ENCODE peak calls at places on chromosomes 13 and 19, in ten cellular contexts. L is lower leg skin; J is kidney tubule cell; X is activated naive CD8-positive, alpha-beta T cell treated with anti-CD3 and anti-CD28 coated beads, Interleukin-2, amount 50 U/mL, for 24 hours; E is KG1; Z is CD8-positive, alpha-beta T cell; Y is NCI-H2081; C is upper lobe of right lung; F is HEK293T; H is AG04450. O is an unnamed sample.

GRCh38 chr13:51826606-51827005 is 18.4 kb downstream of the TMEM272 start:
- DNase-seq in X (no peak), Y (no peak), L (no peak), H (no peak), F (no peak), E (no peak), Z (no peak), C (no peak), J (no peak), O (no peak)

GRCh38 chr13:47661076-47661475 is 340.0 kb downstream of the SUCLA2 start:
- DNase-seq in H (peak), Z (no peak), F (no peak), C (no peak), J (peak), E (no peak), Y (no peak), L (no peak), X (no peak), O (no peak)

GRCh38 chr13:48121733-48122132 is 26.8 kb upstream of the MED4 start:
- DNase-seq in J (peak), E (no peak), Z (no peak), L (no peak), H (no peak), Y (no peak), X (no peak), C (no peak), F (no peak), O (no peak)

GRCh38 chr19:3175761-3176714 is 2.5 kb upstream of the S1PR4 start:
- DNase-seq in E (no peak), L (no peak), C (peak), H (no peak), Y (no peak), F (no peak), X (no peak), J (peak), Z (no peak), O (peak)

GRCh38 chr13:45749026-45749759 is 47.1 kb downstream of the CBY2 start:
- DNase-seq in L (no peak), F (no peak), X (no peak), Z (no peak), H (no peak), Y (peak), J (no peak), C (no peak), E (no peak), O (no peak)

GRCh38 chr19:46065486-46065885 is 24.7 kb upstream of the IGFL4 start:
- DNase-seq in C (no peak), X (no peak), H (no peak), L (no peak), Z (no peak), E (no peak), Y (no peak), J (no peak), F (no peak), O (no peak)

GRCh38 chr13:30466841-30467252 is 1.1 kb upstream of the HMGB1 start:
- DNase-seq in J (peak), C (no peak), L (no peak), Z (no peak), Y (no peak), X (no peak), F (peak), E (peak), H (no peak), O (no peak)

GRCh38 chr19:38213911-38214625 is 10.0 kb downstream of the DPF1 start:
- DNase-seq in C (no peak), J (peak), X (peak), E (no peak), H (no peak), F (no peak), L (no peak), Y (no peak), Z (peak), O (peak)

GRCh38 chr13:46603165-46603603 is 50.2 kb downstream of the LRCH1 start:
- DNase-seq in J (peak), F (no peak), L (no peak), C (no peak), Z (no peak), E (no peak), Y (no peak), H (no peak), X (no peak), O (peak)

GRCh38 chr19:49786432-49786831 is 19.6 kb downstream of the AP2A1 start:
- DNase-seq in C (no peak), Z (no peak), X (no peak), L (no peak), F (no peak), E (no peak), Y (no peak), J (peak), H (no peak), O (peak)

GRCh38 chr19:41426952-41427646 is at the start of gene B3GNT8:
- DNase-seq in J (peak), F (peak), H (peak), E (peak), Y (no peak), X (peak), Z (no peak), L (peak), C (peak), O (no peak)

GRCh38 chr19:371501-372160 is 27.0 kb upstream of the MIER2 start:
- DNase-seq in L (peak), J (no peak), E (no peak), F (no peak), Y (no peak), Z (no peak), C (no peak), H (no peak), X (no peak), O (no peak)

GRCh38 chr13:113742000-113742441 is 17.0 kb upstream of the TMEM255B start:
- DNase-seq in H (no peak), J (peak), F (peak), Y (no peak), E (no peak), Z (no peak), C (peak), L (no peak), X (peak), O (no peak)

GRCh38 chr19:49374665-49375434 is 11.2 kb downstream of the DKKL1 start:
- DNase-seq in E (no peak), H (no peak), J (no peak), X (no peak), C (no peak), F (no peak), L (no peak), Y (no peak), Z (no peak), O (no peak)

GRCh38 chr13:42702726-42703125 is 78.7 kb upstream of the FAM216B start:
- DNase-seq in E (no peak), Z (no peak), C (no peak), X (no peak), L (no peak), H (no peak), J (no peak), Y (no peak), F (no peak), O (no peak)

GRCh38 chr19:57363734-57364181 is 407 bp downstream of the TRAPPC2B start:
- DNase-seq in J (peak), C (no peak), E (no peak), F (peak), L (no peak), H (no peak), Y (no peak), Z (no peak), X (no peak), O (no peak)

GRCh38 chr13:110444226-110444653 is 117.3 kb downstream of the RAB20 start:
- DNase-seq in H (no peak), Z (no peak), F (no peak), J (no peak), E (no peak), Y (no peak), X (no peak), C (no peak), L (peak), O (no peak)

GRCh38 chr13:44116562-44117315 is 237.0 kb downstream of the LACC1 start:
- DNase-seq in L (no peak), J (no peak), Y (no peak), E (peak), X (no peak), C (no peak), H (no peak), F (no peak), Z (no peak), O (no peak)

GRCh38 chr13:114067381-114067885 is 65.0 kb downstream of the RASA3 start:
- DNase-seq in X (peak), C (no peak), F (no peak), H (no peak), L (no peak), J (no peak), E (peak), Z (no peak), Y (no peak), O (no peak)